ENCODE peak calls at places on chromosomes 16 and 17, in five cellular contexts. R is HCT116, Q is H1, S is prostate gland, G is ovary. B is an unnamed sample.

GRCh38 chr16:52993179-52993578 is 59.5 kb downstream of the CHD9NB start:
- DNase-seq in R (no peak), Q (no peak), S (no peak), G (no peak), B (no peak)

GRCh38 chr16:23476289-23476688 is 23.3 kb upstream of the COG7 start:
- DNase-seq in R (no peak), Q (no peak), S (no peak), G (no peak), B (no peak)

GRCh38 chr17:40551874-40552768 is 13.2 kb downstream of the CCR7 start:
- DNase-seq in R (no peak), Q (no peak), S (no peak), G (no peak), B (no peak)

GRCh38 chr17:48014603-48015037 is 23.0 kb downstream of the COPZ2 start:
- DNase-seq in R (no peak), Q (no peak), S (no peak), G (no peak), B (no peak)

GRCh38 chr16:50335198-50335958 is 33.4 kb downstream of the BRD7 start:
- DNase-seq in R (no peak), Q (no peak), S (no peak), G (no peak), B (no peak)

GRCh38 chr17:4161179-4161559 is 18.2 kb downstream of the CYB5D2 start:
- DNase-seq in R (no peak), Q (no peak), S (peak; percentile 75), G (no peak), B (no peak)

GRCh38 chr16:84485255-84486010 is 19.0 kb downstream of the MEAK7 start:
- DNase-seq in R (no peak), Q (peak; percentile 33), S (no peak), G (no peak), B (peak; percentile 43)

GRCh38 chr17:16568541-16569357 is at the start of gene ZNF287:
- DNase-seq in R (no peak), Q (peak; percentile 93), S (peak; percentile 94), G (peak; percentile 96), B (no peak)

GRCh38 chr17:77857613-77858012 is 100.9 kb upstream of the TNRC6C start:
- DNase-seq in R (no peak), Q (no peak), S (no peak), G (no peak), B (no peak)

GRCh38 chr17:40975516-40975915 is 8.6 kb downstream of the KRT40 start:
- DNase-seq in R (no peak), Q (no peak), S (no peak), G (no peak), B (no peak)

GRCh38 chr17:62652251-62653001 is 25.0 kb downstream of the MRC2 start:
- DNase-seq in R (no peak), Q (peak; percentile 72), S (no peak), G (peak; percentile 65), B (peak; percentile 77)
- TF ChIP-seq POLR2A in R (no peak), Q (no peak), S (peak; percentile 11), G (peak; percentile 8), B (no peak)

GRCh38 chr17:76384222-76384986 is at the start of gene SPHK1:
- DNase-seq in R (peak; percentile 51), Q (peak; percentile 83), S (peak; percentile 46), G (peak; percentile 51), B (no peak)

GRCh38 chr17:76383645-76384221 is 676 bp upstream of the SPHK1 start:
- DNase-seq in R (no peak), Q (peak; percentile 78), S (peak; percentile 27), G (no peak), B (no peak)

GRCh38 chr17:76385892-76386786 is 1.7 kb downstream of the SPHK1 start:
- DNase-seq in R (peak; percentile 68), Q (peak; percentile 96), S (peak; percentile 63), G (peak; percentile 71), B (no peak)

GRCh38 chr17:76386966-76387765 is 2.8 kb downstream of the SPHK1 start:
- DNase-seq in R (no peak), Q (no peak), S (no peak), G (no peak), B (no peak)

GRCh38 chr17:76384987-76385891 is 830 bp downstream of the SPHK1 start:
- DNase-seq in R (no peak), Q (peak; percentile 74), S (no peak), G (no peak), B (no peak)
- H3K27ac ChIP-seq in R (peak overlapping the region; percentile 45), Q (no peak overlapping the region), S (peak overlapping the region; percentile 76), G (peak overlapping the region; percentile 46), B (peak overlapping the region; percentile 84)

DNA sequence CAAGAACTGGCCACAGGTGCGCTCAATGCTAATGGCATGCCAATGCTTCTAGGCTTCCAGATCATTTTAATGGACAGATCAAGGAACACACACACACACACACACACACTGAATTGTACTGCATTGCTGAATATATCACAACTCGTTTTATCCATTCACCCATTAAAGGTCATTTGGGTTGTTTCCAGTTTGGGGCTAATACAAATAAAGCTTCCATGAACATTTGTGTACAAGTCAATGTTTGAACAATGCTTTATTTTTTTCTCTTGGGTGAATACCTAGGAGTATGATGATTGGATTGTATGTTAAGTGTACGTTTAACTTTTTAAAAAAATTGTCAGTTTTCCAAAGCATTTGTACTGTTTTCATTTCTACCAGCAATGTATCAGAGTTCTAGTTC is 3.6 kb upstream of the PCTP start:
- DNase-seq in R (no peak), Q (no peak), S (no peak), G (no peak), B (no peak)
- TF ChIP-seq POLR2A in R (no peak), Q (no peak), S (no peak), G (no peak), B (no peak)

GRCh38 chr17:68910256-68910705 is 44.9 kb downstream of the ABCA8 start:
- DNase-seq in R (no peak), Q (no peak), S (no peak), G (peak; percentile 47), B (no peak)
- H3K27ac ChIP-seq in R (no peak overlapping the region), Q (no peak overlapping the region), S (no peak overlapping the region), G (peak overlapping the region; percentile 65), B (peak overlapping the region; percentile 76)

GRCh38 chr17:2405247-2405926 is 4.5 kb upstream of the MNT start:
- DNase-seq in R (no peak), Q (no peak), S (no peak), G (no peak), B (no peak)

GRCh38 chr17:2410951-2411350 is 10.1 kb upstream of the MNT start:
- DNase-seq in R (no peak), Q (no peak), S (no peak), G (no peak), B (no peak)

GRCh38 chr17:2406271-2406902 is 5.5 kb upstream of the MNT start:
- DNase-seq in R (no peak), Q (no peak), S (no peak), G (no peak), B (no peak)

GRCh38 chr17:2403044-2403443 is 2.2 kb upstream of the MNT start:
- DNase-seq in R (no peak), Q (no peak), S (no peak), G (no peak), B (no peak)

DNA sequence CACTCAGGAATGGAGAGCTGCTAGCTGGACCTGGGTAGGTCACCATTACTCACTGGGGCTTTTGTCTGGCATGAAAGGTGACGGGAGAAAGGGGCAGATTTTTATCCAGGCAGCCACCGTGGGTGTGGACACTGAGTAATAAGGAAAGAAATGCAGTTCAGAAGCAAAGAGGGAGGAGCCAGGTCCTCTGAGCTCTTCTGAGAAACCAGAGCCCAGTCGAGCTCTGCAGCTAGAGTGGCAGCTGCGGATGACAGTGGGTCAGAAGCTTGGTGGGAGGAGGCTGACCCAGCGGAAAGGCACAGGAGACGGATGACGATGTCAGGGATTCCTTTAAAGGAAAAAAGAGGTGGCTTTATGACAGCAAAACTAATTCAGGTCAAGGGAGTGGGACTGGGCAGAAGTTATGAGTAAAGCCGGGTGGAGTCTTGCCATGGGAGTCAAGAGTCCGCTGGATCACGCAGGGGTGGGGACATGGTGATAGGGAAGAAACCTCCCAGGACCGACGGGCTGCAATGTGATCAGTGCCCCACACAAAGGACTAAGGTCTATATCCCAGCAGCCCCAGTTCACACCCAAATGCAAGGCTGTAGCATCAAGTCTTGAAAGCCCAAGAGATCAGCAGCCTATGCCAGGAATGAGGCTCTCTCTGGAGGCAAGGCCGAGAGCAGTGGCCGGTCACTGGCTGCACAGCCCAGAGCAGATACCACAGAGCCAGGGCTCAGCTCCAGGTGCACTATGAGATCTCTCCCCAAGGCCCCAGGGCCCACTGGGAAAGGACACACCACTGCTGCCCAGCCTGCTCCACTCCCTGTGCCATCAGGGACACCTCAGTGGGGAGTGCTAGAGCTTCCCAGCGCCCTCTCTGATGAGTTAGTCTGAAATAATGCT is 6.3 kb upstream of the MNT start:
- DNase-seq in R (peak; percentile 90), Q (no peak), S (no peak), G (no peak), B (no peak)
- TF ChIP-seq POLR2A in R (no peak), Q (no peak), S (peak; percentile 56), G (no peak), B (no peak)

GRCh38 chr16:27222499-27223225 is 19.3 kb downstream of the KDM8 start:
- DNase-seq in R (no peak), Q (no peak), S (no peak), G (peak; percentile 30), B (no peak)

GRCh38 chr16:27220527-27220926 is 17.2 kb downstream of the KDM8 start:
- DNase-seq in R (no peak), Q (no peak), S (no peak), G (peak; percentile 6), B (no peak)

GRCh38 chr16:27220991-27221390 is 17.7 kb downstream of the KDM8 start:
- DNase-seq in R (no peak), Q (no peak), S (no peak), G (no peak), B (no peak)

GRCh38 chr16:27223226-27223610 is 19.9 kb downstream of the KDM8 start:
- DNase-seq in R (no peak), Q (no peak), S (no peak), G (peak; percentile 17), B (no peak)

GRCh38 chr16:27221576-27222498 is 18.5 kb downstream of the KDM8 start:
- DNase-seq in R (no peak), Q (no peak), S (no peak), G (no peak), B (no peak)
- H3K27ac ChIP-seq in R (no peak overlapping the region), Q (no peak overlapping the region), S (peak overlapping the region; percentile 34), G (peak overlapping the region; percentile 31), B (peak overlapping the region; percentile 58)

B was measured in vagina.